ENCODE peak calls at places on chromosome 7, in six cellular contexts. One of them, this sample, is unnamed. For H3K4me1, the result is how much of the 10 kb centered on the place peaks cover.

GRCh38 chr7:11054033-11054432 is 80.4 kb downstream of the PHF14 start:
- DNase-seq in NT2/D1: no peak
- DNase-seq in Peyer's patch: no peak
- DNase-seq in right atrium auricular region: no peak
- DNase-seq in hepatocyte: no peak
- DNase-seq in aorta: no peak
- DNase-seq in this sample: no peak

GRCh38 chr7:1694551-1694950 is 24.5 kb downstream of the ELFN1 start:
- DNase-seq in NT2/D1: no peak
- DNase-seq in Peyer's patch: peak
- DNase-seq in right atrium auricular region: no peak
- DNase-seq in hepatocyte: no peak
- DNase-seq in aorta: peak
- DNase-seq in this sample: peak

GRCh38 chr7:106367018-106367420 is 82.2 kb upstream of the NAMPT start:
- DNase-seq in NT2/D1: peak
- DNase-seq in Peyer's patch: no peak
- DNase-seq in right atrium auricular region: no peak
- DNase-seq in hepatocyte: no peak
- DNase-seq in aorta: no peak
- DNase-seq in this sample: no peak

GRCh38 chr7:130893441-130893894 is 159.5 kb upstream of the KLF14 start:
- DNase-seq in NT2/D1: no peak
- DNase-seq in Peyer's patch: no peak
- DNase-seq in right atrium auricular region: peak
- DNase-seq in hepatocyte: no peak
- DNase-seq in aorta: no peak
- DNase-seq in this sample: peak

GRCh38 chr7:115240242-115240641 is 318.3 kb downstream of the MDFIC start:
- DNase-seq in NT2/D1: no peak
- DNase-seq in Peyer's patch: no peak
- DNase-seq in right atrium auricular region: no peak
- DNase-seq in hepatocyte: no peak
- DNase-seq in aorta: no peak
- DNase-seq in this sample: no peak

GRCh38 chr7:40983106-40983505 is 719.8 kb downstream of the INHBA start:
- DNase-seq in NT2/D1: no peak
- DNase-seq in Peyer's patch: no peak
- DNase-seq in right atrium auricular region: no peak
- DNase-seq in hepatocyte: no peak
- DNase-seq in aorta: no peak
- DNase-seq in this sample: no peak

GRCh38 chr7:83579740-83580139 is 69.2 kb downstream of the SEMA3E start:
- DNase-seq in NT2/D1: no peak
- DNase-seq in Peyer's patch: no peak
- DNase-seq in right atrium auricular region: no peak
- DNase-seq in hepatocyte: no peak
- DNase-seq in aorta: no peak
- DNase-seq in this sample: no peak

GRCh38 chr7:155187061-155187785 is 110.5 kb upstream of the INSIG1 start:
- DNase-seq in NT2/D1: no peak
- DNase-seq in Peyer's patch: no peak
- DNase-seq in right atrium auricular region: no peak
- DNase-seq in hepatocyte: no peak
- DNase-seq in aorta: no peak
- DNase-seq in this sample: no peak

GRCh38 chr7:156560696-156561210 is 79.8 kb upstream of the RNF32 start:
- DNase-seq in NT2/D1: no peak
- DNase-seq in Peyer's patch: no peak
- DNase-seq in right atrium auricular region: peak
- DNase-seq in hepatocyte: no peak
- DNase-seq in aorta: no peak
- DNase-seq in this sample: no peak

GRCh38 chr7:728602-729001 is 1.5 kb upstream of the PRKAR1B start:
- DNase-seq in NT2/D1: no peak
- DNase-seq in Peyer's patch: peak
- DNase-seq in right atrium auricular region: no peak
- DNase-seq in hepatocyte: no peak
- DNase-seq in aorta: no peak
- DNase-seq in this sample: no peak

GRCh38 chr7:28739826-28740225 is 218.3 kb downstream of the TRIL start:
- DNase-seq in NT2/D1: peak
- DNase-seq in Peyer's patch: no peak
- DNase-seq in right atrium auricular region: no peak
- DNase-seq in hepatocyte: no peak
- DNase-seq in aorta: no peak
- DNase-seq in this sample: no peak

GRCh38 chr7:41122256-41122987 is 580.5 kb downstream of the INHBA start:
- DNase-seq in NT2/D1: no peak
- DNase-seq in Peyer's patch: no peak
- DNase-seq in right atrium auricular region: no peak
- DNase-seq in hepatocyte: no peak
- DNase-seq in aorta: no peak
- DNase-seq in this sample: no peak

GRCh38 chr7:598899-599298 is 79.3 kb upstream of the PDGFA start:
- DNase-seq in NT2/D1: no peak
- DNase-seq in Peyer's patch: no peak
- DNase-seq in right atrium auricular region: no peak
- DNase-seq in hepatocyte: no peak
- DNase-seq in aorta: peak
- DNase-seq in this sample: no peak

GRCh38 chr7:151626422-151627115 is 106.9 kb upstream of the RHEB start:
- DNase-seq in NT2/D1: no peak
- DNase-seq in Peyer's patch: peak
- DNase-seq in right atrium auricular region: no peak
- DNase-seq in hepatocyte: peak
- DNase-seq in aorta: no peak
- DNase-seq in this sample: no peak

GRCh38 chr7:158975526-158976467 is 119.4 kb downstream of the DYNC2I1 start:
- DNase-seq in NT2/D1: no peak
- DNase-seq in Peyer's patch: no peak
- DNase-seq in right atrium auricular region: no peak
- DNase-seq in hepatocyte: no peak
- DNase-seq in aorta: no peak
- DNase-seq in this sample: no peak

GRCh38 chr7:95840953-95841950 is 68.9 kb downstream of the DYNC1I1 start:
- DNase-seq in NT2/D1: no peak
- DNase-seq in Peyer's patch: no peak
- DNase-seq in right atrium auricular region: no peak
- DNase-seq in hepatocyte: no peak
- DNase-seq in aorta: no peak
- DNase-seq in this sample: no peak

GRCh38 chr7:135480966-135481599 is 28.8 kb downstream of the CNOT4 start:
- DNase-seq in NT2/D1: no peak
- DNase-seq in Peyer's patch: no peak
- DNase-seq in right atrium auricular region: no peak
- DNase-seq in hepatocyte: no peak
- DNase-seq in aorta: no peak
- DNase-seq in this sample: no peak

GRCh38 chr7:127189885-127190284 is 62.9 kb downstream of the GRM8 start:
- DNase-seq in NT2/D1: no peak
- DNase-seq in Peyer's patch: no peak
- DNase-seq in right atrium auricular region: no peak
- DNase-seq in hepatocyte: no peak
- DNase-seq in aorta: no peak
- DNase-seq in this sample: no peak

GRCh38 chr7:111392294-111392693 is 170.0 kb downstream of the IMMP2L start:
- DNase-seq in NT2/D1: no peak
- DNase-seq in Peyer's patch: no peak
- DNase-seq in right atrium auricular region: no peak
- DNase-seq in hepatocyte: no peak
- DNase-seq in aorta: no peak
- DNase-seq in this sample: no peak

GRCh38 chr7:153389261-153389660 is 629.7 kb downstream of the ACTR3B start:
- DNase-seq in NT2/D1: no peak
- DNase-seq in Peyer's patch: no peak
- DNase-seq in right atrium auricular region: peak
- DNase-seq in hepatocyte: no peak
- DNase-seq in aorta: no peak
- DNase-seq in this sample: no peak

GRCh38 chr7:128799451-128799850 is 7.7 kb downstream of the CCDC136 start:
- DNase-seq in NT2/D1: no peak
- DNase-seq in Peyer's patch: no peak
- DNase-seq in right atrium auricular region: no peak
- DNase-seq in hepatocyte: no peak
- DNase-seq in aorta: no peak
- DNase-seq in this sample: no peak

DNA sequence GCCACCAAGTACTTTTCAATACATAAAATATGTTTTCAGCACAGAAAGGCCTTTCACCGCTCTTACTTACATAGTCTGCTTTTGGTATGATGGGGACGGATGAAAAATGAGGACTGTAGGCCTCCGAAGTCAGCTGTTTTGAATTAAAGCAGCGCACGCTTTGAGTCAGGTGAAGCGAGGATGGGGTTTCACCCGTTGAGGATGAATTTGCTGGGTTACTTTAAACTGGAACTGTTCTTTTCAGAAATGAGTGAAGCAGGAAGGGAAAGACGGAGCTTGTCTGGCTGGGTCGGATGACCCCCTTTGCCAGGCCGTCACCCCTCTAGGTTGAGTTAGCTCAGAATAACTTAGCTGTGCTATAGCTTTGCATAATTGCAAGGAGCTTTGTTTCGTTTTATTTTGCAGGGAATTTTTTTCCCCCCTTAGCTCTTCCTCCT is 40.0 kb downstream of the CUX1 start:
- DNase-seq in NT2/D1: no peak
- DNase-seq in Peyer's patch: no peak
- DNase-seq in right atrium auricular region: no peak
- DNase-seq in hepatocyte: no peak
- DNase-seq in aorta: no peak
- DNase-seq in this sample: no peak
- H3K4me1 ChIP-seq in NT2/D1: under half
- H3K4me1 ChIP-seq in Peyer's patch: under half
- H3K4me1 ChIP-seq in right atrium auricular region: under half
- H3K4me1 ChIP-seq in hepatocyte: under half
- H3K4me1 ChIP-seq in aorta: under half
- H3K4me1 ChIP-seq in this sample: under half

GRCh38 chr7:47465191-47465590 is 116.7 kb downstream of the TNS3 start:
- DNase-seq in NT2/D1: no peak
- DNase-seq in Peyer's patch: no peak
- DNase-seq in right atrium auricular region: peak
- DNase-seq in hepatocyte: no peak
- DNase-seq in aorta: no peak
- DNase-seq in this sample: no peak
- H3K4me1 ChIP-seq in NT2/D1: under half
- H3K4me1 ChIP-seq in Peyer's patch: under half
- H3K4me1 ChIP-seq in right atrium auricular region: under half
- H3K4me1 ChIP-seq in hepatocyte: under half
- H3K4me1 ChIP-seq in aorta: under half
- H3K4me1 ChIP-seq in this sample: under half

GRCh38 chr7:20338285-20338684 is 7.6 kb downstream of the ITGB8 start:
- DNase-seq in NT2/D1: no peak
- DNase-seq in Peyer's patch: no peak
- DNase-seq in right atrium auricular region: no peak
- DNase-seq in hepatocyte: no peak
- DNase-seq in aorta: no peak
- DNase-seq in this sample: no peak
- H3K4me1 ChIP-seq in NT2/D1: under half
- H3K4me1 ChIP-seq in Peyer's patch: under half
- H3K4me1 ChIP-seq in right atrium auricular region: under half
- H3K4me1 ChIP-seq in hepatocyte: under half
- H3K4me1 ChIP-seq in aorta: under half
- H3K4me1 ChIP-seq in this sample: under half

DNA sequence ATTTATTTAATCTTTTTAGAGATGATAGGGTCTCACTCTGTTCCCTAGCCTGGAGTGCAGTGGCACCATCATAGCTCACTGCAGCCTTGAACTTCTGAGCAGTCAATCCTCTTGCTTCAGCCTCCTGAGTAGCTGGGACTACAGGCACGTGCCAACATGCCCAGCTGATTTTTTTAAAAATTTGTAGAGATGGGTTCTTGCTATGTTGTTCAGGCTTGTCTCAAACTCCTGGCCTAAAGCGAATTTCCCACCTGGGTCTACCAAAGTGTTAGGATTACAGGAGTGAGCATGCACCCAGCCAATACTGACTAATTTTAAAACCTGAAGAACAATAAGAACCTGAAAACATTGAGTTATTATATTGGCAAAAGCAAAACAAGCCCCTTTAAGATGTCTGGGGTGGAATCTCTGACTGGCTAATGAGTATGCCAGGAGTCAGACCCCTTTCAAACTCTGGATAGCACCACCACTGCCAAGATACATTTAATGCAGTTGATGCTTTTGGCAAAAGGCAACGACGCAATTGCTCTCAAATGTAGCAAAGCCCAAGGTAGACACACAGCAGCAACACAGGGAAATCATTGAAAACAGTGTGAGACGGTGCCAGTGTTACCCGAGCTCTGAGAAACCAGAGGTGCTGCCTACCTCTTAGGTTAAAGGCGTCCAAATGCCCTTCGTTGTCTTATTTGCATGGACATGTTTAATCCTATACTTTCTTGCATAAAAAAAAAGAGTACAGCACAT is 40.7 kb upstream of the TOMM7 start:
- DNase-seq in NT2/D1: no peak
- DNase-seq in Peyer's patch: no peak
- DNase-seq in right atrium auricular region: no peak
- DNase-seq in hepatocyte: no peak
- DNase-seq in aorta: no peak
- DNase-seq in this sample: no peak
- H3K4me1 ChIP-seq in NT2/D1: under half
- H3K4me1 ChIP-seq in Peyer's patch: under half
- H3K4me1 ChIP-seq in right atrium auricular region: under half
- H3K4me1 ChIP-seq in hepatocyte: under half
- H3K4me1 ChIP-seq in aorta: under half
- H3K4me1 ChIP-seq in this sample: under half

GRCh38 chr7:16923019-16923418 is 41.2 kb upstream of the AGR3 start:
- DNase-seq in NT2/D1: no peak
- DNase-seq in Peyer's patch: no peak
- DNase-seq in right atrium auricular region: no peak
- DNase-seq in hepatocyte: no peak
- DNase-seq in aorta: no peak
- DNase-seq in this sample: no peak

GRCh38 chr7:16919440-16919839 is 37.7 kb upstream of the AGR3 start:
- DNase-seq in NT2/D1: no peak
- DNase-seq in Peyer's patch: no peak
- DNase-seq in right atrium auricular region: no peak
- DNase-seq in hepatocyte: no peak
- DNase-seq in aorta: no peak
- DNase-seq in this sample: no peak

GRCh38 chr7:16921644-16922257 is 40.0 kb upstream of the AGR3 start:
- DNase-seq in NT2/D1: no peak
- DNase-seq in Peyer's patch: no peak
- DNase-seq in right atrium auricular region: no peak
- DNase-seq in hepatocyte: peak
- DNase-seq in aorta: no peak
- DNase-seq in this sample: no peak

GRCh38 chr7:16918288-16918895 is 36.6 kb upstream of the AGR3 start:
- DNase-seq in NT2/D1: peak
- DNase-seq in Peyer's patch: no peak
- DNase-seq in right atrium auricular region: no peak
- DNase-seq in hepatocyte: peak
- DNase-seq in aorta: no peak
- DNase-seq in this sample: no peak

GRCh38 chr7:16921151-16921550 is 39.4 kb upstream of the AGR3 start:
- DNase-seq in NT2/D1: no peak
- DNase-seq in Peyer's patch: no peak
- DNase-seq in right atrium auricular region: no peak
- DNase-seq in hepatocyte: no peak
- DNase-seq in aorta: no peak
- DNase-seq in this sample: no peak
- H3K4me1 ChIP-seq in NT2/D1: under half
- H3K4me1 ChIP-seq in Peyer's patch: under half
- H3K4me1 ChIP-seq in right atrium auricular region: under half
- H3K4me1 ChIP-seq in hepatocyte: under half
- H3K4me1 ChIP-seq in aorta: under half
- H3K4me1 ChIP-seq in this sample: under half

This sample was measured in tibial artery.